ENCODE peak calls at places on chromosomes 13 and 19, in five cellular contexts. T, H, J, V and F are unnamed samples.

GRCh38 chr19:42066075-42066754 is 3.8 kb downstream of the GRIK5 start:
- DNase-seq in T (peak), H (no peak), J (no peak), V (no peak), F (no peak)

GRCh38 chr19:10418281-10419199 is 1.8 kb upstream of the PDE4A start:
- DNase-seq in T (peak), H (no peak), J (no peak), V (no peak), F (no peak)

GRCh38 chr13:110559429-110559943 is 2.0 kb downstream of the RAB20 start:
- DNase-seq in T (no peak), H (no peak), J (no peak), V (no peak), F (peak)

GRCh38 chr13:83216521-83217245 is 665.6 kb downstream of the SLITRK1 start:
- DNase-seq in T (no peak), H (no peak), J (no peak), V (no peak), F (no peak)

GRCh38 chr13:66835040-66835628 is 395.0 kb downstream of the PCDH9 start:
- DNase-seq in T (peak), H (peak), J (no peak), V (no peak), F (no peak)

GRCh38 chr13:100213576-100213975 is 124.7 kb downstream of the PCCA start:
- DNase-seq in T (no peak), H (no peak), J (no peak), V (no peak), F (no peak)

GRCh38 chr13:42174344-42175162 is 97.4 kb upstream of the AKAP11 start:
- DNase-seq in T (no peak), H (peak), J (no peak), V (no peak), F (no peak)

GRCh38 chr19:38693380-38694223 is 46.2 kb downstream of the ACTN4 start:
- DNase-seq in T (no peak), H (peak), J (peak), V (no peak), F (no peak)

GRCh38 chr19:45901432-45901903 is 945 bp downstream of the MYPOP start:
- DNase-seq in T (peak), H (peak), J (no peak), V (no peak), F (no peak)

GRCh38 chr13:57123660-57124059 is 17.1 kb upstream of the PRR20A start:
- DNase-seq in T (no peak), H (peak), J (no peak), V (no peak), F (no peak)

GRCh38 chr13:109156181-109156935 is 526.9 kb downstream of the MYO16 start:
- DNase-seq in T (no peak), H (peak), J (no peak), V (no peak), F (no peak)

GRCh38 chr19:46381346-46381745 is 32.0 kb downstream of the CCDC8 start:
- DNase-seq in T (no peak), H (no peak), J (no peak), V (no peak), F (no peak)

GRCh38 chr19:40741527-40742390 is 8.5 kb downstream of the ACTMAP start:
- DNase-seq in T (no peak), H (no peak), J (no peak), V (no peak), F (no peak)

GRCh38 chr19:4510435-4511255 is 7.6 kb downstream of the PLIN4 start:
- DNase-seq in T (no peak), H (no peak), J (no peak), V (no peak), F (no peak)

GRCh38 chr19:29117926-29118325 is 95.0 kb downstream of the UQCRFS1 start:
- DNase-seq in T (no peak), H (no peak), J (no peak), V (no peak), F (no peak)

GRCh38 chr13:104976964-104977363 is 1558.5 kb downstream of the EFNB2 start:
- DNase-seq in T (no peak), H (no peak), J (no peak), V (no peak), F (no peak)

GRCh38 chr19:28394705-28395104 is 818.2 kb downstream of the UQCRFS1 start:
- DNase-seq in T (no peak), H (no peak), J (no peak), V (no peak), F (no peak)

GRCh38 chr19:38155453-38155852 is 68.6 kb downstream of the DPF1 start:
- DNase-seq in T (no peak), H (no peak), J (no peak), V (no peak), F (no peak)

GRCh38 chr13:82291852-82292251 is 1590.4 kb downstream of the SLITRK1 start:
- DNase-seq in T (no peak), H (no peak), J (no peak), V (no peak), F (no peak)

GRCh38 chr13:41649659-41650058 is 192.3 kb downstream of the RGCC start:
- DNase-seq in T (no peak), H (peak), J (peak), V (no peak), F (no peak)

GRCh38 chr19:16594131-16594586 is 21.9 kb upstream of the SLC35E1 start:
- DNase-seq in T (no peak), H (no peak), J (no peak), V (no peak), F (no peak)

GRCh38 chr19:3178973-3179738 is 587 bp downstream of the S1PR4 start:
- DNase-seq in T (no peak), H (no peak), J (no peak), V (no peak), F (no peak)

GRCh38 chr19:38361633-38362075 is 12.7 kb upstream of the PSMD8 start:
- DNase-seq in T (peak), H (peak), J (peak), V (no peak), F (peak)

GRCh38 chr13:26951581-26952177 is 191.1 kb upstream of the GPR12 start:
- DNase-seq in T (no peak), H (no peak), J (no peak), V (no peak), F (no peak)

GRCh38 chr19:48962029-48962848 is 2.9 kb upstream of the FTL start:
- DNase-seq in T (no peak), H (no peak), J (no peak), V (peak), F (no peak)

GRCh38 chr13:42549555-42549941 is 24.4 kb upstream of the TNFSF11 start:
- DNase-seq in T (no peak), H (peak), J (no peak), V (no peak), F (no peak)

GRCh38 chr19:41422456-41422855 is 4.7 kb downstream of the B3GNT8 start:
- DNase-seq in T (no peak), H (no peak), J (no peak), V (no peak), F (no peak)

GRCh38 chr13:101258071-101258470 is 158.2 kb downstream of the NALCN start:
- DNase-seq in T (no peak), H (peak), J (peak), V (no peak), F (no peak)

GRCh38 chr19:39301021-39301420 is 4.8 kb downstream of the IFNL1 start:
- DNase-seq in T (no peak), H (no peak), J (no peak), V (no peak), F (no peak)

GRCh38 chr19:47699360-47699917 is 13.8 kb upstream of the EHD2 start:
- DNase-seq in T (peak), H (peak), J (no peak), V (no peak), F (no peak)

GRCh38 chr19:57771417-57771816 is 1.9 kb downstream of the ZNF586 start:
- DNase-seq in T (no peak), H (no peak), J (no peak), V (no peak), F (no peak)

GRCh38 chr19:5293607-5294089 is 47.0 kb downstream of the PTPRS start:
- DNase-seq in T (peak), H (no peak), J (no peak), V (no peak), F (no peak)

GRCh38 chr19:50573741-50574461 is 5.7 kb upstream of the LRRC4B start:
- DNase-seq in T (no peak), H (no peak), J (no peak), V (no peak), F (no peak)
- TF ChIP-seq POLR2AphosphoS5 in T (no peak), H (no peak), J (no peak), V (no peak), F (no peak)

DNA sequence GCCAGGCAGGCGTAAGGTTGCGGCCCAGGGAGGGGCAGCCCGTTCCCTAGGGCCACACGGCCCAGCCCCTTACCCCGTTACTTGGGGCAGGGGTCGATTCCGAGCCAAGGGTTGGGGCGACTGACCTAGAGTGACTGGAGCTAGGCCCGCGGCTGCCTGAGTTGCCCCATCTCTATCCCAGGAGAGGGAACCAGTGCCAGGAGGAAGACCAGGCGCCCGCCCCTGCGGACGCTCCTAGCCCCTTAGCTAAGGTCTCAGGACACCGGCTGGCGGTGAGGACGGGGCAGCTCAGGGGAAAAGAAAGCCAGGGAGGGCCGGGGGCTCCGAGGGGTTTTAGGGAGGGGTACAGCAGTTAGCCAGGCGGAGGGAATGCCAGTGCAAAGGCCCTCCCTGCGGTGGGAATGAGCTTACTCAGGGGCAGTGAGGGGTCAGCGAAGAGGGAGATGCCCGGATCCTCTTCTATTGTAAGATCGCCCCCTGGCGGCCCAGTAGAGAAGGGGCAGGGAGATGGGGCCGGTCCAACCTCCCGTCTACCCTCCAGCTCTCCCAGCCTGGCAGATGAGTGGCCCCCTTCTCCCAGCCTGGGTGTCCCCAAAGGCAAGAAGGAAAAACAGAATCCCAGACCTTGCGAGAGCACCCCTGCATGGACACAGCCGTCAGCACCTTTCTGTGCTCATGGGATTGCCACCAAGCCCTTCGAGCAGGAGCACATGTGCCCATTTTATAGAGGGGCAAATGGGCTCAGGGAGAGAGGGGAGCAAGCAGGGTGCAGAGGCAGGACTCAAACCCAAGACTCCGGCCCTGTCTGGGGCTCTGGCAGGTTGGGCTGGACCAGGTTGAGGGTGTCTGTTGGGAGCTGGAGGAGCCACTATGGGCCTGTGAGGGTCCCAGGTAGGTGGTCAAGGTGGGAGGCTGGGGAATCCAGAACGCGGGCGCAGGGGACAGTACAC is 16.3 kb downstream of the CILP2 start:
- DNase-seq in T (peak), H (no peak), J (no peak), V (no peak), F (no peak)
- TF ChIP-seq CTCF in T (peak), H (peak), J (peak), V (peak), F (peak)

GRCh38 chr19:1929051-1929742 is 11.8 kb upstream of the CSNK1G2 start:
- DNase-seq in T (peak), H (peak), J (peak), V (no peak), F (peak)
- TF ChIP-seq POLR2AphosphoS5 in T (no peak), H (no peak), J (no peak), V (peak), F (no peak)

DNA sequence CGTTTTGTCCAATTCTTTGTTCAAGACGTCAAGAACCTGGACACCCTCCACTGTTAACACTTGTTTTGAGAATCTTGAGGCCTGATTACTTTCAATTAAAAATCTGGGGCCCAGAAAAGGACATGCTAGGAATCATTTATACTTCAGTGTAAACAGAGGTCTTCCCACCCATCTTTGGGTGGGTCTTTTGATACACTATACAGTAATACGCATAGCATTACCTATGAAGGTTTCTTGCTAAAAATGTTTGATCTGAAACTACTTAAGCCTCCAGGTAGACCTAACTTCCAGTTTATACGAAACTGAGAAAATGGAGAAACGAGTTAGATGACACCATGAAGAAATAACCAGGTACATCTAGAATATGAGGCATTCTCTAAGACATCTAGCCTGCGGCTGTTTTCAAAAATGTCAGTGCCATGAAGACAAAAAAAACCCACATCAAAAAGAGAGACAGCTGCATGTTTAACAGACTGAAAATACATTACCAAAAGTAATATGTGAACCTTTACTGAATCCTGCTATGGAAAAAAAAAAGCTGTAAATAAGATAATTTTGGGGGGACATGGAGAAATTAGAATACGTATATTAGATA is 36.7 kb downstream of the TGDS start:
- DNase-seq in T (no peak), H (no peak), J (no peak), V (no peak), F (no peak)
- TF ChIP-seq CTCF in T (no peak), H (no peak), J (no peak), V (no peak), F (no peak)

GRCh38 chr13:44311011-44311481 is 62.6 kb upstream of the SERP2 start:
- DNase-seq in T (no peak), H (no peak), J (no peak), V (peak), F (peak)
- TF ChIP-seq POLR2AphosphoS5 in T (peak), H (no peak), J (no peak), V (peak), F (no peak)

GRCh38 chr13:40564342-40564997 is 102.0 kb downstream of the FOXO1 start:
- DNase-seq in T (no peak), H (peak), J (no peak), V (no peak), F (no peak)
- TF ChIP-seq CTCF in T (peak), H (peak), J (no peak), V (no peak), F (no peak)

GRCh38 chr19:797528-798414 is 519 bp downstream of the PTBP1 start:
- DNase-seq in T (peak), H (peak), J (peak), V (no peak), F (peak)
- TF ChIP-seq POLR2AphosphoS5 in T (no peak), H (no peak), J (no peak), V (no peak), F (peak)

DNA sequence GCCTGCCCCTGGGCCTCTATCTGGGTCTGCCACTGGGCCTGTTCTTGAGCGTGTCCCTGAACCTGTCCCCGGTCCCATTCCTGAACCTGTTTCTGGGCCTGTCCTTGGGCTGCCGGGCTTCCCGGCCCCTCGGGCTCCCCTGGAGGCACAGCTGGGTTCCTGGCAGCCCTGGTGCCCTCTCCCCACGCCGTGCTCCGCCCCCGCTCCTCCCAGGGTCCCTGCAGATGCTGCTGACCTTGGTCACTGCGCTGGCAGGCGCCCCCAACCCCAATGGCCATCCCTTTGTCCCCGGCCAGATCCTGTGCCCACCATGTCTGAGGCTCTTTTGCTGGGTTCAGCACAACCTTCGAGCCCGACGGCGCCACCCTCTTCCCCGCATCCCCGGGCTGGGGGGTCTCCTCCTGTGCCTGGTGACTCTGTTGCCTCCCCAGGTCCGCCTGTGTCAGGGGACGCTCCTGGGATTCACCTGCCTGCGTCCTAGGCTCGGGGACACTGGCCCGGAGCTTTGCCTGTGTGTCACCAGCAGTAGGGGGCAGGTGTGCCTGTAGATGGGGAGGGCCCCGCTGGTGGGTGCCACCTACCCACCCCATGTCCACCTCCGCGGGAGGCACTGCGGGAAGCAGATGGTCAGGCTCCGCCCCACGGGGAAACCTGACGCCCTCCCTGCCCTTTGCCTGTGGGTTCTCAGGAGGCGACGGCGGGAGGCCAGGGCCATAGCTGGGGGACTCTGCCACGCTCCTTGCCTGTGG is 41.0 kb upstream of the GRTP1 start:
- DNase-seq in T (no peak), H (no peak), J (no peak), V (peak), F (no peak)
- TF ChIP-seq CTCF in T (no peak), H (no peak), J (no peak), V (no peak), F (no peak)

GRCh38 chr13:96422002-96422401 is 332.1 kb downstream of the HS6ST3 start:
- DNase-seq in T (no peak), H (no peak), J (no peak), V (no peak), F (no peak)

GRCh38 chr13:96421314-96421713 is 331.4 kb downstream of the HS6ST3 start:
- DNase-seq in T (no peak), H (no peak), J (no peak), V (no peak), F (no peak)

GRCh38 chr13:96417956-96418355 is 328.0 kb downstream of the HS6ST3 start:
- DNase-seq in T (peak), H (no peak), J (no peak), V (no peak), F (no peak)
- TF ChIP-seq POLR2AphosphoS5 in T (no peak), H (no peak), J (no peak), V (no peak), F (no peak)